ENCODE peak calls at places on chromosome 14, in nine cellular contexts. S, N, I, A, K, B, U, V and O are unnamed samples.

GRCh38 chr14:75279739-75280447 is 1.3 kb downstream of the FOS start:
- DNase-seq in S (peak), V (no peak), I (peak), N (no peak), B (no peak), K (no peak), U (no peak), A (peak), O (peak)

GRCh38 chr14:69539631-69540410 is 34.9 kb downstream of the CCDC177 start:
- DNase-seq in V (no peak), A (peak), I (no peak), S (peak), B (peak), N (no peak), U (no peak), K (no peak), O (peak)

GRCh38 chr14:74109369-74109768 is 24.6 kb downstream of the LIN52 start:
- DNase-seq in K (no peak), A (no peak), S (no peak), N (no peak), U (no peak), V (no peak), I (no peak), B (no peak), O (peak)

GRCh38 chr14:94110552-94111181 is at the start of gene IFI27:
- DNase-seq in A (peak), N (no peak), V (no peak), B (peak), U (peak), I (no peak), S (peak), K (no peak), O (no peak)

GRCh38 chr14:71551291-71551955 is 380.8 kb upstream of the RGS6 start:
- DNase-seq in V (no peak), K (no peak), U (no peak), B (peak), I (no peak), N (no peak), S (peak), A (peak), O (peak)

GRCh38 chr14:68637106-68638021 is 155.5 kb downstream of the ZFP36L1 start:
- DNase-seq in K (no peak), A (peak), V (no peak), U (no peak), N (no peak), B (peak), S (peak), I (no peak), O (no peak)

GRCh38 chr14:40909906-40910305 is 696.8 kb upstream of the LRFN5 start:
- DNase-seq in A (no peak), I (peak), N (no peak), K (no peak), S (no peak), U (no peak), B (no peak), V (no peak), O (no peak)

GRCh38 chr14:32564591-32564990 is 235.5 kb downstream of the AKAP6 start:
- DNase-seq in A (peak), K (no peak), S (peak), U (no peak), B (peak), N (no peak), I (no peak), V (no peak), O (peak)

GRCh38 chr14:58298477-58298879 is at the start of gene ARID4A:
- DNase-seq in A (no peak), N (no peak), K (no peak), V (no peak), I (no peak), S (no peak), U (no peak), B (no peak), O (no peak)

GRCh38 chr14:58680698-58681097 is 42.9 kb downstream of the DACT1 start:
- DNase-seq in I (no peak), S (no peak), K (no peak), V (no peak), A (no peak), B (no peak), N (no peak), U (no peak), O (no peak)

GRCh38 chr14:25050494-25051170 is 685 bp upstream of the STXBP6 start:
- DNase-seq in B (peak), N (no peak), A (peak), V (no peak), I (peak), U (peak), S (peak), K (no peak), O (peak)

GRCh38 chr14:69288001-69288771 is 28.2 kb downstream of the GALNT16 start:
- DNase-seq in A (peak), I (peak), N (no peak), K (no peak), V (peak), B (peak), S (peak), U (peak), O (peak)

GRCh38 chr14:97827746-97828145 is 1030.6 kb downstream of the VRK1 start:
- DNase-seq in K (no peak), B (no peak), U (no peak), I (no peak), A (no peak), S (no peak), V (no peak), N (no peak), O (no peak)

GRCh38 chr14:97840159-97840558 is 1043.0 kb downstream of the VRK1 start:
- DNase-seq in A (no peak), N (no peak), U (no peak), K (no peak), I (no peak), V (no peak), S (no peak), B (no peak), O (no peak)

GRCh38 chr14:103071544-103072251 is 12.3 kb upstream of the LBHD2 start:
- DNase-seq in U (no peak), A (no peak), B (no peak), V (no peak), K (no peak), I (peak), N (no peak), S (peak), O (no peak)

GRCh38 chr14:95488376-95489162 is 27.9 kb downstream of the SYNE3 start:
- DNase-seq in N (no peak), B (no peak), K (no peak), I (no peak), S (peak), A (peak), U (no peak), V (no peak), O (no peak)

GRCh38 chr14:85233756-85234545 is 296.0 kb upstream of the FLRT2 start:
- DNase-seq in B (peak), K (no peak), N (no peak), A (peak), I (no peak), V (no peak), U (no peak), S (peak), O (no peak)

GRCh38 chr14:90508536-90509254 is 111.9 kb downstream of the CALM1 start:
- DNase-seq in V (no peak), N (no peak), K (no peak), A (no peak), I (no peak), B (no peak), U (no peak), S (no peak), O (no peak)

GRCh38 chr14:86346818-86347384 is 817.0 kb downstream of the FLRT2 start:
- DNase-seq in U (no peak), B (no peak), N (no peak), K (peak), S (no peak), V (no peak), I (no peak), A (no peak), O (peak)

GRCh38 chr14:61489932-61490331 is 168.6 kb downstream of the PRKCH start:
- DNase-seq in S (no peak), A (peak), B (no peak), I (no peak), V (no peak), N (no peak), U (no peak), K (no peak), O (no peak)

GRCh38 chr14:88554458-88555286 is at the start of gene PTPN21:
- DNase-seq in S (peak), V (peak), B (peak), K (peak), I (peak), A (peak), N (no peak), U (peak), O (peak)

GRCh38 chr14:93240678-93241000 is 33.6 kb downstream of the UBR7 start:
- DNase-seq in S (no peak), N (no peak), K (no peak), I (no peak), V (no peak), A (no peak), B (no peak), U (no peak), O (no peak)

GRCh38 chr14:85934123-85934885 is 404.4 kb downstream of the FLRT2 start:
- DNase-seq in K (peak), B (no peak), N (no peak), V (peak), A (peak), U (peak), I (no peak), S (peak), O (peak)

GRCh38 chr14:99995700-99996356 is 69.4 kb upstream of the EVL start:
- DNase-seq in I (peak), V (peak), K (peak), U (peak), S (peak), B (no peak), N (peak), A (peak), O (peak)

GRCh38 chr14:101761881-101762529 is 496 bp downstream of the PPP2R5C start:
- DNase-seq in A (peak), U (no peak), I (peak), N (no peak), K (peak), V (no peak), B (no peak), S (peak), O (peak)

GRCh38 chr14:72801841-72802587 is 91.9 kb downstream of the DPF3 start:
- DNase-seq in B (no peak), V (no peak), I (no peak), U (no peak), N (no peak), S (no peak), A (peak), K (no peak), O (no peak)

GRCh38 chr14:69605761-69606160 is 5.6 kb upstream of the SUSD6 start:
- DNase-seq in I (no peak), B (no peak), N (no peak), K (no peak), S (no peak), A (no peak), U (no peak), V (no peak), O (no peak)

GRCh38 chr14:24434676-24435075 is 4.9 kb downstream of the KHNYN start:
- DNase-seq in S (no peak), V (no peak), A (no peak), I (no peak), K (no peak), N (no peak), B (no peak), U (no peak), O (no peak)

GRCh38 chr14:35337557-35338255 is 45.5 kb downstream of the PSMA6 start:
- DNase-seq in V (no peak), A (no peak), K (no peak), B (no peak), I (no peak), S (no peak), N (no peak), U (no peak), O (no peak)

GRCh38 chr14:63045234-63045611 is at the start of gene KCNH5:
- DNase-seq in B (peak), I (peak), S (peak), K (peak), A (peak), V (no peak), U (no peak), N (no peak), O (peak)

GRCh38 chr14:101499080-101499479 is 62.2 kb upstream of the DIO3 start:
- DNase-seq in S (no peak), N (no peak), V (no peak), K (no peak), B (no peak), U (no peak), A (no peak), I (no peak), O (no peak)

GRCh38 chr14:77498120-77498979 is at the start of gene ISM2:
- DNase-seq in S (peak), K (peak), B (peak), A (peak), U (peak), N (no peak), V (peak), I (peak), O (peak)

GRCh38 chr14:72513994-72514659 is 379.8 kb downstream of the DPF3 start:
- DNase-seq in B (peak), A (peak), U (peak), K (peak), N (peak), I (peak), S (peak), V (peak), O (peak)

GRCh38 chr14:94058674-94059138 is 22.3 kb downstream of the DDX24 start:
- DNase-seq in B (no peak), A (no peak), K (no peak), S (no peak), U (no peak), N (no peak), V (peak), I (no peak), O (no peak)

GRCh38 chr14:100830681-100831080 is 4.8 kb downstream of the MEG3 start:
- DNase-seq in N (no peak), U (no peak), I (peak), V (no peak), B (no peak), A (no peak), K (no peak), S (no peak), O (no peak)

GRCh38 chr14:36163451-36163850 is 13.1 kb downstream of the PTCSC3 start:
- DNase-seq in U (no peak), B (no peak), A (no peak), K (no peak), N (no peak), V (no peak), S (no peak), I (no peak), O (no peak)

GRCh38 chr14:65260786-65261185 is 151.7 kb upstream of the FUT8 start:
- DNase-seq in A (peak), N (no peak), V (no peak), S (peak), I (no peak), U (no peak), K (no peak), B (peak), O (peak)
- H3K9ac ChIP-seq in A (no peak), N (no peak), V (no peak), S (no peak), I (no peak), U (no peak), K (no peak), B (no peak), O (no peak)

GRCh38 chr14:96817750-96818666 is 20.8 kb downstream of the VRK1 start:
- DNase-seq in N (no peak), U (no peak), I (no peak), B (no peak), S (no peak), V (no peak), K (no peak), A (no peak), O (no peak)
- H3K4me3 ChIP-seq in N (no peak), U (no peak), I (no peak), B (no peak), S (peak), V (no peak), K (no peak), A (no peak), O (no peak)

GRCh38 chr14:52874389-52874788 is 76.5 kb downstream of the FERMT2 start:
- DNase-seq in K (no peak), I (no peak), U (no peak), B (no peak), V (no peak), S (no peak), A (no peak), N (no peak), O (peak)

GRCh38 chr14:52871606-52872005 is 79.2 kb downstream of the FERMT2 start:
- DNase-seq in B (no peak), N (no peak), A (no peak), V (no peak), I (no peak), U (no peak), K (no peak), S (peak), O (peak)

GRCh38 chr14:52873096-52873495 is 77.8 kb downstream of the FERMT2 start:
- DNase-seq in K (no peak), N (no peak), I (no peak), U (no peak), B (no peak), S (no peak), A (no peak), V (no peak), O (no peak)

GRCh38 chr14:52875707-52876106 is 75.1 kb downstream of the FERMT2 start:
- DNase-seq in N (no peak), S (peak), U (no peak), B (no peak), I (no peak), A (no peak), K (no peak), V (no peak), O (no peak)

DNA sequence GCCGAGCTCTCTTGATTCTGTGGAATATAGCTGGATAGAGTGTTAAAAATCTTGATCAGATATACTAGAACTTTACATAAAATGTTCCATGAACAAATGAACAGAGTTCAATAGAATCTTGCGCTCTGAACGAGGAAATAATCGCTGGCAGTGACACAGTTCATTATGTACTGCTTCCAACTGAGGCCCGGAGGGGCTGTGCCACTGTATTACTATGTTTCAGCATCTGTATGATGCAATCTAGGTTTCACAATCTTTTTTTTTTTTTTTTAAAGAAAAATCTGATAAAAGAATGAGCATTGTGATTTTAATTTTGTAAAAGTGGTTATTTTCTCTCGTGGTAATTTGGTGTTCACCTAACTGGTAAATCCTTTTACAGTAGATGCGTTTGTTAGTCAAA is 77.2 kb downstream of the FERMT2 start:
- DNase-seq in S (peak), I (no peak), V (no peak), A (no peak), K (no peak), B (no peak), U (no peak), N (no peak), O (peak)
- H3K9ac ChIP-seq in S (peak), I (no peak), V (no peak), A (no peak), K (no peak), B (no peak), U (no peak), N (no peak), O (peak)

DNA sequence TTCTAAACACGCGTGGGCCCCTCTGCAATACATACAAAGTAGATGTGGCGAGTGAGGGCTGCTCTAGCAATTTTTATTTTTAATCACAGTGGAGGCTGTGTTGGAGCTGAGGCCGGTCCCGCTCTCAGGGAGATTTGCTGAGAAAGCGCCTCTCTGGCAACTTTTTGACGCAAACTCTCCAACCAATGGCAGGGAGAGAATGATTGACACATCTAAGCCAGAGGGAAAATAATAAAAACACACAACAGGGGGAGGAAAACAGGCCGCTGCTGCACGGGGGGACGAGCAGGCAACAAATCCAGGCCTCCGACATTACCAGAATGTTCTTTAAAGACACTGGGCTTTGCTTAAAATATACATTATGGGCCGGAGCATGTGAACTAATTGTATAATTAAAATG is at the start of gene OTX2:
- DNase-seq in U (no peak), K (no peak), B (no peak), A (no peak), V (no peak), N (no peak), I (peak), S (no peak), O (no peak)
- H3K4me3 ChIP-seq in U (no peak), K (no peak), B (peak), A (no peak), V (no peak), N (no peak), I (peak), S (no peak), O (no peak)